ENCODE peak calls at places on chromosomes 13 and 19, in six cellular contexts. I is colonic mucosa, T is ovary, F is fibroblast of pulmonary artery, M is GM13976, D is AG04450. P is an unnamed sample.

GRCh38 chr13:73754727-73755292 is 379.4 kb downstream of the KLF12 start:
- DNase-seq in M (peak; percentile 13), F (peak; percentile 84), T (no peak), D (peak; percentile 32), I (peak; percentile 69), P (no peak)

GRCh38 chr19:5718579-5719273 is 1.2 kb downstream of the LONP1 start:
- DNase-seq in F (peak; percentile 79), T (no peak), D (peak; percentile 63), I (no peak), M (peak; percentile 74), P (no peak)

GRCh38 chr13:97185751-97186150 is 36.4 kb upstream of the MBNL2 start:
- DNase-seq in F (no peak), M (no peak), I (no peak), T (no peak), D (no peak), P (no peak)

GRCh38 chr19:11261431-11261901 is 858 bp downstream of the DOCK6 start:
- DNase-seq in D (no peak), I (no peak), T (peak; percentile 64), F (no peak), M (no peak), P (no peak)

GRCh38 chr19:29978139-29978538 is 36.1 kb downstream of the URI1 start:
- DNase-seq in I (no peak), T (no peak), M (peak; percentile 20), D (no peak), F (peak; percentile 13), P (no peak)

GRCh38 chr13:112251930-112252585 is 124.1 kb upstream of the SPACA7 start:
- DNase-seq in D (no peak), F (no peak), T (no peak), I (peak; percentile 6), M (no peak), P (no peak)

GRCh38 chr19:10815969-10816635 is 19.9 kb downstream of the TMED1 start:
- DNase-seq in T (no peak), I (no peak), M (no peak), F (no peak), D (no peak), P (no peak)

GRCh38 chr13:52665325-52665724 is 12.7 kb downstream of the SUGT1 start:
- DNase-seq in T (no peak), M (peak; percentile 25), I (no peak), F (peak; percentile 57), D (no peak), P (no peak)

GRCh38 chr19:47699360-47699917 is 13.8 kb upstream of the EHD2 start:
- DNase-seq in M (peak; percentile 86), T (peak; percentile 62), D (no peak), I (peak; percentile 43), F (peak; percentile 41), P (no peak)

GRCh38 chr13:113365551-113365971 is 1.6 kb upstream of the GRTP1 start:
- DNase-seq in F (no peak), D (no peak), M (no peak), T (no peak), I (no peak), P (no peak)

GRCh38 chr13:64529874-64530485 is 2700.2 kb downstream of the PCDH9 start:
- DNase-seq in I (no peak), D (no peak), T (no peak), F (peak; percentile 26), M (peak; percentile 4), P (no peak)

GRCh38 chr19:31261019-31261595 is 88.1 kb downstream of the TSHZ3 start:
- DNase-seq in D (no peak), M (no peak), I (peak; percentile 10), T (no peak), F (no peak), P (no peak)

GRCh38 chr13:110911880-110912279 is 3.0 kb downstream of the ANKRD10 start:
- DNase-seq in T (no peak), D (no peak), I (no peak), M (no peak), F (no peak), P (no peak)

GRCh38 chr13:113656015-113656588 is 1.9 kb downstream of the ATP4B start:
- DNase-seq in F (no peak), T (peak; percentile 21), M (no peak), I (no peak), D (no peak), P (no peak)

DNA sequence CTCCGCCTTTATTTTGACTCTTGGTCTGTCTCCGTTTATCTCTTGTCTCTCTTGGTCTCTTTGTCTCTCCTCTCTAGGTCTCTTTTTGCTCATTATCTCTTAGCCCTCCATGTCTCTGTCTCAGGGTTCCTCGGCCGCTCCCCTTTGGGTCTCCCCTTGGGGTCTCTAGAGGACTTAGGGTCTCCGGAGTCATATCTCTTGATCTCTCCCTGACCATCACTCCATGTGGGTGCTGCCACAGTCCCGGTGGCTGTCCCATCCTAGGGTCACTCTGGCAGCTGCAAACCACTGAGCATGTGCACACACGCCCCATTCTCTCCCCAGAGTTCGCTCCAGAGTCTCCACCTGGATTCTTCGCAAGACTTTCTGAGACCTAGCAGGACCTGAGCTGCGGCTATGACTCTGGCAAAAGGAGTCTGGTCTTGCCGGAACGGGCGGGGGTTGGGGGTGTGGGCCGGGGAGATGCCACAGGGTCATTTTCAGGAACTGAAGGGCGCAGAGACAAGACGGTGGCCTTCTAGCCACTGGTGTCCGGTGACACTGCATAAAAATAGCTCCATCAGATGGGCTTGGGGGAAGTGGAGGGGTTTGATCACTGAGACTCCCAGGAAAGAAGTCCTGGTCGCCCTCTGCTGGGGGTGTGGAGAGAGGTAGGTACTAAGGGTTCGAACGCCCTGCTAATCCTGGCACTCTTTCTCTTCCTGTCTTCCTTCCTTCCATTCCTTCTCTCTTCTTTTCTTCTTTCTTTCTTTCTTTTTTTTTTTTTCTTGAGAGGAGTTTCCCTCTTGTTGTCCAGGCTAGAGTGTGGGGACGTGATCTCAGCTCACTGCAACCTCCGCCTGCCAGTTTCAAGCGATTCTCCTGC is 1.2 kb upstream of the KCNA7 start:
- DNase-seq in T (no peak), M (no peak), F (no peak), D (no peak), I (no peak), P (no peak)
- TF ChIP-seq CTCF in T (no peak), M (no peak), F (peak; percentile 29), D (peak; percentile 42), I (no peak), P (no peak)

GRCh38 chr13:23288564-23288963 is 107.8 kb downstream of the SGCG start:
- DNase-seq in F (peak; percentile 16), D (no peak), T (no peak), I (no peak), M (no peak), P (no peak)

GRCh38 chr13:23288995-23289394 is 108.2 kb downstream of the SGCG start:
- DNase-seq in F (no peak), D (no peak), T (no peak), I (no peak), M (no peak), P (no peak)

GRCh38 chr13:23289917-23290357 is 109.2 kb downstream of the SGCG start:
- DNase-seq in D (peak; percentile 1), I (no peak), F (peak; percentile 74), M (no peak), T (no peak), P (no peak)

GRCh38 chr13:23292596-23292995 is 111.8 kb downstream of the SGCG start:
- DNase-seq in I (no peak), F (peak; percentile 42), T (no peak), D (no peak), M (no peak), P (no peak)
- TF ChIP-seq CTCF in I (no peak), F (no peak), T (no peak), D (no peak), M (no peak), P (no peak)

DNA sequence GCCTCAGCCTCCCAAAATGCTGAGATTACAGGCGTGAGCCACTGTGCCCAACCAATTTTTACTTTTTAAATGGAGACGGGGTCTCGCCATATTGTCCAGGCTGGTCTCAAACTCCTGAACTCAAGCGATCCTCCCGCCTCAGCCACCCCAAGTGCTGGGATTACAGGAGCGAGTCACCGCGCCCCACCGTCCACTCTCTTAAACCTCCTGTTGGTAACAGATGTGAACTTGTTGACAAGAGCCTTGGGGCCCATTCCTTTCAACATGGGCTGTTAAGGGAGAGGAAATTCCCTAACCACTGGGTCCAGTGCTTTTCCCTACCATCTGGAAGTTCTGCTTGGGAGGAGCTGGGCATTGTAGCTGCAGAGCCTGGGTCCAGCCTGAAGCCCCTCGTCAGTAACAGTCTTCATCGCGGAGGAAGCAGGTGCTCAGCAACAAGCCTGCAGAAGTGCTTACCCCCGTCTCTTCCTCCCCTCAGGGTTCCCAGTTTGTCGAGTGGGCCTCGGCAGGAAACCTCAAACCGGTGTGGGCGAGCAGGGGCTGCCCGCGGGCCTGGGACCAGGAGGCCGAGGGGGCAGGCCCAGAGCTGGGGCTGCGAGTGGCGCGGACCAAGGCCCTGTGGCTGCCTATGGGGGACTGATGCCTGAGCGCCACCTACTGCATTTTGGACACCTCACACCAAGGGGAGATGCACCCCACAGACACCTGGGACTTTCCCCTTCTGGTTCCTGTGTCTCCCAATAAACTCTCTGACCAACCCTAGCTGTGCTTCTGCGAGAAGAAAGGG is 4.0 kb upstream of the FLT3LG start:
- DNase-seq in I (no peak), D (no peak), T (no peak), F (no peak), M (peak; percentile 88), P (no peak)
- TF ChIP-seq CTCF in I (peak; percentile 15), D (peak; percentile 5), T (no peak), F (no peak), M (peak; percentile 90), P (no peak)

GRCh38 chr13:102017248-102017647 is 384.6 kb downstream of the FGF14 start:
- DNase-seq in D (no peak), I (no peak), M (no peak), F (no peak), T (no peak), P (no peak)
- TF ChIP-seq CTCF in D (no peak), I (no peak), M (no peak), F (no peak), T (no peak), P (no peak)

GRCh38 chr13:37473035-37473434 is 125.5 kb downstream of the POSTN start:
- DNase-seq in F (no peak), T (no peak), M (no peak), D (no peak), I (no peak), P (no peak)
- TF ChIP-seq CTCF in F (no peak), T (no peak), M (no peak), D (peak; percentile 5), I (no peak), P (no peak)

GRCh38 chr19:52967772-52968171 is 5.1 kb upstream of the ZNF816 start:
- DNase-seq in M (no peak), I (no peak), D (no peak), T (no peak), F (no peak), P (no peak)

GRCh38 chr19:52962394-52963228 is at the start of gene ZNF816:
- DNase-seq in D (peak; percentile 79), I (peak; percentile 100), F (peak; percentile 94), M (peak; percentile 99), T (peak; percentile 99), P (peak; percentile 99)

GRCh38 chr19:52961981-52962380 is 700 bp downstream of the ZNF816 start:
- DNase-seq in F (no peak), M (no peak), I (no peak), T (no peak), D (no peak), P (no peak)

GRCh38 chr19:52959613-52960295 is 2.9 kb downstream of the ZNF816 start:
- DNase-seq in D (no peak), F (no peak), I (no peak), M (no peak), T (no peak), P (no peak)

GRCh38 chr19:52963229-52963760 is 614 bp upstream of the ZNF816 start:
- DNase-seq in D (no peak), T (peak; percentile 41), M (peak; percentile 26), F (no peak), I (peak; percentile 33), P (no peak)
- TF ChIP-seq CTCF in D (no peak), T (no peak), M (no peak), F (no peak), I (no peak), P (no peak)

GRCh38 chr13:26377038-26377437 is 123.1 kb downstream of the CDK8 start:
- DNase-seq in I (no peak), M (no peak), T (no peak), D (no peak), F (peak; percentile 20), P (no peak)
- TF ChIP-seq CTCF in I (no peak), M (peak; percentile 8), T (no peak), D (peak; percentile 42), F (peak; percentile 37), P (no peak)